ENCODE peak calls at places on chromosomes 5 and 9, in eight cellular contexts. One of them, this sample, is unnamed.

GRCh38 chr5:82413302-82414042 is 135.3 kb upstream of the RPS23 start:
- ATAC-seq in GM12878: no peak
- ATAC-seq in Panc1: no peak
- ATAC-seq in HCT116: no peak
- ATAC-seq in GM23338: no peak
- ATAC-seq in upper lobe of left lung: peak; percentile 77
- ATAC-seq in HepG2: no peak
- ATAC-seq in K562: no peak
- ATAC-seq in this sample: peak; percentile 19

GRCh38 chr5:136984772-136985455 is 514.2 kb downstream of the SPOCK1 start:
- ATAC-seq in HepG2: no peak
- ATAC-seq in HCT116: no peak
- ATAC-seq in GM23338: peak; percentile 36
- ATAC-seq in GM12878: no peak
- ATAC-seq in upper lobe of left lung: no peak
- ATAC-seq in Panc1: no peak
- ATAC-seq in K562: no peak
- ATAC-seq in this sample: no peak

GRCh38 chr5:84986688-84987087 is 602.0 kb upstream of the EDIL3 start:
- ATAC-seq in HepG2: no peak
- ATAC-seq in Panc1: no peak
- ATAC-seq in HCT116: no peak
- ATAC-seq in K562: no peak
- ATAC-seq in GM23338: no peak
- ATAC-seq in upper lobe of left lung: no peak
- ATAC-seq in GM12878: no peak
- ATAC-seq in this sample: no peak

GRCh38 chr9:110802416-110803035 is 133.9 kb downstream of the MUSK start:
- ATAC-seq in GM23338: no peak
- ATAC-seq in HCT116: no peak
- ATAC-seq in GM12878: peak; percentile 77
- ATAC-seq in K562: no peak
- ATAC-seq in HepG2: no peak
- ATAC-seq in Panc1: no peak
- ATAC-seq in upper lobe of left lung: peak; percentile 90
- ATAC-seq in this sample: peak; percentile 67

GRCh38 chr5:3993856-3994473 is 398.3 kb downstream of the IRX1 start:
- ATAC-seq in HepG2: no peak
- ATAC-seq in upper lobe of left lung: no peak
- ATAC-seq in HCT116: no peak
- ATAC-seq in GM23338: no peak
- ATAC-seq in Panc1: no peak
- ATAC-seq in GM12878: no peak
- ATAC-seq in K562: no peak
- ATAC-seq in this sample: no peak

GRCh38 chr9:130629443-130630090 is 34.8 kb upstream of the PRDM12 start:
- ATAC-seq in K562: no peak
- ATAC-seq in GM12878: no peak
- ATAC-seq in GM23338: peak; percentile 58
- ATAC-seq in HepG2: no peak
- ATAC-seq in HCT116: no peak
- ATAC-seq in Panc1: no peak
- ATAC-seq in upper lobe of left lung: no peak
- ATAC-seq in this sample: no peak

GRCh38 chr5:178236126-178236525 is 3.5 kb upstream of the PHYKPL start:
- ATAC-seq in Panc1: no peak
- ATAC-seq in HCT116: no peak
- ATAC-seq in upper lobe of left lung: no peak
- ATAC-seq in HepG2: no peak
- ATAC-seq in GM12878: no peak
- ATAC-seq in GM23338: no peak
- ATAC-seq in K562: no peak
- ATAC-seq in this sample: no peak

GRCh38 chr5:168342151-168342825 is 50.8 kb downstream of the WWC1 start:
- ATAC-seq in GM23338: no peak
- ATAC-seq in GM12878: no peak
- ATAC-seq in Panc1: peak; percentile 26
- ATAC-seq in upper lobe of left lung: no peak
- ATAC-seq in K562: no peak
- ATAC-seq in HCT116: peak; percentile 59
- ATAC-seq in HepG2: no peak
- ATAC-seq in this sample: no peak

GRCh38 chr5:88085462-88085861 is 183.2 kb downstream of the TMEM161B start:
- ATAC-seq in HCT116: no peak
- ATAC-seq in GM12878: no peak
- ATAC-seq in K562: no peak
- ATAC-seq in GM23338: no peak
- ATAC-seq in HepG2: no peak
- ATAC-seq in upper lobe of left lung: no peak
- ATAC-seq in Panc1: no peak
- ATAC-seq in this sample: no peak

GRCh38 chr5:473344-474192 is 30.6 kb downstream of the EXOC3 start:
- ATAC-seq in HepG2: peak; percentile 44
- ATAC-seq in GM23338: peak; percentile 28
- ATAC-seq in HCT116: peak; percentile 45
- ATAC-seq in GM12878: peak; percentile 56
- ATAC-seq in Panc1: peak; percentile 36
- ATAC-seq in upper lobe of left lung: peak; percentile 34
- ATAC-seq in K562: peak; percentile 65
- ATAC-seq in this sample: peak; percentile 0

GRCh38 chr5:74562116-74562515 is 78.4 kb downstream of the ENC1 start:
- ATAC-seq in GM12878: no peak
- ATAC-seq in upper lobe of left lung: no peak
- ATAC-seq in HepG2: no peak
- ATAC-seq in GM23338: no peak
- ATAC-seq in HCT116: no peak
- ATAC-seq in Panc1: no peak
- ATAC-seq in K562: no peak
- ATAC-seq in this sample: no peak

GRCh38 chr9:35750256-35750531 is 1.1 kb downstream of the RGP1 start:
- ATAC-seq in GM23338: no peak
- ATAC-seq in upper lobe of left lung: no peak
- ATAC-seq in HepG2: no peak
- ATAC-seq in HCT116: no peak
- ATAC-seq in K562: no peak
- ATAC-seq in Panc1: no peak
- ATAC-seq in GM12878: no peak
- ATAC-seq in this sample: no peak

GRCh38 chr9:35748239-35748857 is 680 bp downstream of the GBA2 start:
- ATAC-seq in Panc1: peak; percentile 0
- ATAC-seq in HCT116: no peak
- ATAC-seq in HepG2: peak; percentile 4
- ATAC-seq in upper lobe of left lung: no peak
- ATAC-seq in K562: no peak
- ATAC-seq in GM12878: peak; percentile 0
- ATAC-seq in GM23338: peak; percentile 5
- ATAC-seq in this sample: no peak

GRCh38 chr9:35746583-35746982 is 2.4 kb downstream of the GBA2 start:
- ATAC-seq in upper lobe of left lung: no peak
- ATAC-seq in HCT116: no peak
- ATAC-seq in Panc1: no peak
- ATAC-seq in GM23338: no peak
- ATAC-seq in GM12878: no peak
- ATAC-seq in K562: no peak
- ATAC-seq in HepG2: peak; percentile 32
- ATAC-seq in this sample: no peak

GRCh38 chr9:35749515-35750255 is 598 bp downstream of the RGP1 start:
- ATAC-seq in upper lobe of left lung: peak; percentile 24
- ATAC-seq in Panc1: peak; percentile 60
- ATAC-seq in HepG2: peak; percentile 46
- ATAC-seq in HCT116: peak; percentile 54
- ATAC-seq in GM23338: peak; percentile 46
- ATAC-seq in GM12878: peak; percentile 71
- ATAC-seq in K562: peak; percentile 71
- ATAC-seq in this sample: peak; percentile 25

GRCh38 chr9:35748858-35749514 is at the start of the genes GBA2 and RGP1:
- ATAC-seq in HCT116: peak; percentile 87
- ATAC-seq in GM12878: peak; percentile 93
- ATAC-seq in HepG2: peak; percentile 90
- ATAC-seq in GM23338: peak; percentile 92
- ATAC-seq in upper lobe of left lung: peak; percentile 96
- ATAC-seq in Panc1: peak; percentile 96
- ATAC-seq in K562: peak; percentile 93
- ATAC-seq in this sample: peak; percentile 94
- TF ChIP-seq POLR2AphosphoS5 in HCT116: peak; percentile 67
- TF ChIP-seq POLR2AphosphoS5 in GM12878: peak; percentile 35
- TF ChIP-seq POLR2AphosphoS5 in HepG2: peak; percentile 50
- TF ChIP-seq POLR2AphosphoS5 in GM23338: peak; percentile 80
- TF ChIP-seq POLR2AphosphoS5 in upper lobe of left lung: peak; percentile 79
- TF ChIP-seq POLR2AphosphoS5 in Panc1: peak; percentile 86
- TF ChIP-seq POLR2AphosphoS5 in K562: peak; percentile 41
- TF ChIP-seq POLR2AphosphoS5 in this sample: peak; percentile 80

GRCh38 chr5:60453186-60453976 is 246.6 kb downstream of the DEPDC1B start:
- ATAC-seq in GM12878: no peak
- ATAC-seq in K562: no peak
- ATAC-seq in Panc1: no peak
- ATAC-seq in upper lobe of left lung: no peak
- ATAC-seq in GM23338: no peak
- ATAC-seq in HCT116: no peak
- ATAC-seq in HepG2: no peak
- ATAC-seq in this sample: no peak
- TF ChIP-seq POLR2AphosphoS5 in GM12878: no peak
- TF ChIP-seq POLR2AphosphoS5 in K562: no peak
- TF ChIP-seq POLR2AphosphoS5 in Panc1: no peak
- TF ChIP-seq POLR2AphosphoS5 in upper lobe of left lung: no peak
- TF ChIP-seq POLR2AphosphoS5 in GM23338: no peak
- TF ChIP-seq POLR2AphosphoS5 in HCT116: no peak
- TF ChIP-seq POLR2AphosphoS5 in HepG2: no peak
- TF ChIP-seq POLR2AphosphoS5 in this sample: no peak

GRCh38 chr9:131673531-131673930 is 66.3 kb downstream of the RAPGEF1 start:
- ATAC-seq in upper lobe of left lung: no peak
- ATAC-seq in HepG2: no peak
- ATAC-seq in HCT116: no peak
- ATAC-seq in K562: no peak
- ATAC-seq in GM23338: no peak
- ATAC-seq in Panc1: no peak
- ATAC-seq in GM12878: no peak
- ATAC-seq in this sample: no peak

GRCh38 chr9:131675437-131676022 is 64.3 kb downstream of the RAPGEF1 start:
- ATAC-seq in upper lobe of left lung: no peak
- ATAC-seq in HepG2: no peak
- ATAC-seq in K562: no peak
- ATAC-seq in GM12878: no peak
- ATAC-seq in Panc1: no peak
- ATAC-seq in GM23338: no peak
- ATAC-seq in HCT116: no peak
- ATAC-seq in this sample: no peak

GRCh38 chr9:131673068-131673467 is 66.8 kb downstream of the RAPGEF1 start:
- ATAC-seq in Panc1: no peak
- ATAC-seq in HepG2: no peak
- ATAC-seq in K562: no peak
- ATAC-seq in HCT116: no peak
- ATAC-seq in GM23338: no peak
- ATAC-seq in GM12878: no peak
- ATAC-seq in upper lobe of left lung: no peak
- ATAC-seq in this sample: no peak

GRCh38 chr9:131676431-131676972 is 63.4 kb downstream of the RAPGEF1 start:
- ATAC-seq in GM23338: peak; percentile 49
- ATAC-seq in GM12878: peak; percentile 62
- ATAC-seq in Panc1: no peak
- ATAC-seq in K562: no peak
- ATAC-seq in upper lobe of left lung: no peak
- ATAC-seq in HCT116: no peak
- ATAC-seq in HepG2: no peak
- ATAC-seq in this sample: no peak

DNA sequence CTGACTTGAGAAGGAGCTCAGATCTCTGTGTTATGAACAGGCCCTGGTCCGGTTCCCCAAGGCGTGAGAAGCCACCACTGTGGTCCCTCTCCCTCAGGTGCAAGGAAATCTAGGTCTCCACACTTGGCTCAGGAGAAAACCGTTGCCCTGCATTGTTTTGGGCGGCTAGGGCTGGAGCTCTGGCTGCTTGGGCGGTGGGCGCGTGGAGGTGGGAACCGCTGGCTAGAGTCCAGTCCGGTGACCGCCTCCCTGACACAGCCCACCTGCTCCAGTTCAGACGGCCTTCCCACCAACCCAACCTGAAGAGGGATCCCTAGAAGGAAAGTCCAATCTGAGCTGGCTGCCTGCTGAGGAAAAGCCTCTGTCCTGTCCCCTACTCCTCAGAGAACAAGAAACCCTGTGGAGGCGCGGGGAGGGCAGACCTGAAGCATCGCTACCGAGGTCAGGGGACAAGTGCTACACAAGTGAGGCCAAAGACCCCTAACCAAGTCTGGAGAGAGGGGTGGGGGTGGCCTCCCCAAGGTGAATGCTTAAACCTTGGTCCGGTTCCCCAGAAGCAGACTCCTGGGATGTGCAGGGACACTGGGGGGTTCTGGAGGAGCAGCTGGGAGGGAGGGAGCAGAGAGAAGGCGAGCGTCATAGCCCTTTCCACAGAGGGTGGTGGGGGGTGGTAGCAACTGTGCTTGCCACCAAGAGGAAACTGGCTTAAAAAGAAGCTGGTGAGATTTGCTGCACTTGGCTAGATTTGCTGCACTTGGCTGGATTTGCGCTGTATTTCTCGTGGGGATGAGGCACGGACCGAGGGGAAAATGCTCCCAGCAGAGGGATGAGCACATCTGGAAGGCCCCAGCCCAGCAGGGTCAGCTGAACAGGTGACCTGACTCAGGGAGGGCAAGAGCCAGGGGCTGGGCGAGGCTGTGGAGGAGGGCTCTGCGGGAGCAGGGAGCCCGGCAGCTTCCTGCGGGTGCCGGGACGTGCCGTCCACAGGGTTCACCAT is 65.2 kb downstream of the RAPGEF1 start:
- ATAC-seq in upper lobe of left lung: no peak
- ATAC-seq in K562: no peak
- ATAC-seq in HepG2: no peak
- ATAC-seq in HCT116: no peak
- ATAC-seq in Panc1: no peak
- ATAC-seq in GM12878: no peak
- ATAC-seq in GM23338: peak; percentile 11
- ATAC-seq in this sample: no peak
- TF ChIP-seq POLR2AphosphoS5 in upper lobe of left lung: no peak
- TF ChIP-seq POLR2AphosphoS5 in K562: no peak
- TF ChIP-seq POLR2AphosphoS5 in HepG2: no peak
- TF ChIP-seq POLR2AphosphoS5 in HCT116: no peak
- TF ChIP-seq POLR2AphosphoS5 in Panc1: no peak
- TF ChIP-seq POLR2AphosphoS5 in GM12878: no peak
- TF ChIP-seq POLR2AphosphoS5 in GM23338: no peak
- TF ChIP-seq POLR2AphosphoS5 in this sample: no peak

DNA sequence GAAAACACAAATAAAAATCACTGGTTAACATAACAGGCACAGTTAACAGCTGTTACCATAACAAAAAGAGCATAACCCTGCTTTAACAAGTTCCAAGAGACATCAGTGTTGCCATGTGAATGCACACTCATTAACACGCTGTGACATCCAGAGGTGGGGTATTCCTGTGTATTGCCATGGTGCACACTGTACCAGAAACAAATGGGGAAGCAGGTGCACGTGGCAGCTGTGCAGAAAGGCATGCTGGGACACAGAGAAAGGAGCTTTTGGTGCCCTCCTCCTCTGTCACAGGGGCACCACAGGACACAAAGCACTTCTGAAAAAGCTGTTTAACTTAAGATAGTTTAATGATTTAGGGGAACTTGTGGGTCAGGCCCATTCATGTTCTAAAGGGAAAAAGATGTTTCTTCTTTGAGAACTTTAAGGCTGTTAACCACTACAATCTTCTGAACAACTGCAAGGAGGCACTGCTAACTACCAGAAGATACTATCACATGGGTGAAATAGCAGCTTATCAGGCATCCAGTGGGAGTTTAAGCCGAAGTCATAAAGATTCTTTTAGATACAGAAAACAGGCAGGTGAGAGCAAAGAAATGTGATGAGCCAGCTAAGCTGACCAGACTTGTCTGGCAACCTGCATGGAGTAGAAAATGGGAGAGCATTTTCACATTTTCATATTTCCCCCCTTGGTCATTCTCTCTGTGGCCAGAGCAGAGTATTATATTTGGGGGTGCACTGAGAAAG is 56.4 kb upstream of the GOLPH3 start:
- ATAC-seq in HepG2: no peak
- ATAC-seq in GM23338: no peak
- ATAC-seq in K562: no peak
- ATAC-seq in Panc1: no peak
- ATAC-seq in GM12878: peak; percentile 8
- ATAC-seq in upper lobe of left lung: no peak
- ATAC-seq in HCT116: no peak
- ATAC-seq in this sample: no peak
- TF ChIP-seq POLR2AphosphoS5 in HepG2: no peak
- TF ChIP-seq POLR2AphosphoS5 in GM23338: no peak
- TF ChIP-seq POLR2AphosphoS5 in K562: no peak
- TF ChIP-seq POLR2AphosphoS5 in Panc1: no peak
- TF ChIP-seq POLR2AphosphoS5 in GM12878: no peak
- TF ChIP-seq POLR2AphosphoS5 in upper lobe of left lung: no peak
- TF ChIP-seq POLR2AphosphoS5 in HCT116: no peak
- TF ChIP-seq POLR2AphosphoS5 in this sample: no peak

This sample was measured in gastroesophageal sphincter.